ENCODE peak calls at places on chromosomes 3 and 15, in four cellular contexts. K, O, I and W are unnamed samples.

GRCh38 chr15:88604381-88604951 is 16.7 kb upstream of the AEN start:
- DNase-seq in O (no peak), K (no peak), I (no peak), W (no peak)

GRCh38 chr3:128062033-128062745 is 10.0 kb downstream of the SEC61A1 start:
- DNase-seq in O (no peak), K (no peak), I (no peak), W (no peak)

GRCh38 chr3:42101048-42101447 is 9.9 kb downstream of the TRAK1 start:
- DNase-seq in K (no peak), I (no peak), O (peak), W (no peak)

GRCh38 chr3:195086341-195086740 is 184.6 kb downstream of the XXYLT1 start:
- DNase-seq in I (no peak), O (peak), K (no peak), W (no peak)

GRCh38 chr15:90942354-90943120 is 7.5 kb downstream of the UNC45A start:
- DNase-seq in K (no peak), O (no peak), I (no peak), W (no peak)

GRCh38 chr3:17562845-17563244 is 179.6 kb downstream of the TBC1D5 start:
- DNase-seq in O (no peak), I (no peak), K (no peak), W (no peak)

GRCh38 chr15:62307551-62307950 is 142.5 kb upstream of the C2CD4B start:
- DNase-seq in O (no peak), K (no peak), I (no peak), W (no peak)

GRCh38 chr15:80231371-80231770 is 20.6 kb downstream of the CTXND1 start:
- DNase-seq in I (no peak), K (no peak), O (no peak), W (no peak)

GRCh38 chr15:78338756-78339155 is 1.4 kb upstream of the CRABP1 start:
- DNase-seq in O (no peak), I (no peak), K (no peak), W (no peak)

GRCh38 chr15:42032376-42033213 is 11.8 kb upstream of the PLA2G4E start:
- DNase-seq in K (no peak), I (no peak), O (no peak), W (no peak)

GRCh38 chr15:58537033-58537432 is 105.2 kb downstream of the LIPC start:
- DNase-seq in O (no peak), I (no peak), K (no peak), W (peak)

GRCh38 chr3:107704477-107704876 is 181.7 kb downstream of the BBX start:
- DNase-seq in O (no peak), I (no peak), K (no peak), W (no peak)

GRCh38 chr3:8755564-8756237 is 13.7 kb downstream of the OXTR start:
- DNase-seq in O (no peak), K (peak), I (no peak), W (no peak)

GRCh38 chr3:165954171-165954570 is 116.9 kb upstream of the BCHE start:
- DNase-seq in I (no peak), O (no peak), K (no peak), W (no peak)

GRCh38 chr3:21750831-21751391 is at the start of gene ZNF385D:
- DNase-seq in I (peak), K (peak), O (peak), W (no peak)

GRCh38 chr3:111173328-111173900 is 101.8 kb downstream of the NECTIN3 start:
- DNase-seq in K (no peak), I (no peak), O (no peak), W (no peak)

GRCh38 chr15:64845183-64845611 is 3.5 kb downstream of the PLEKHO2 start:
- DNase-seq in O (peak), K (no peak), I (no peak), W (no peak)

GRCh38 chr15:73952171-73952912 is 26.1 kb downstream of the LOXL1 start:
- DNase-seq in I (no peak), K (no peak), O (no peak), W (no peak)

GRCh38 chr3:13825317-13825590 is 54.6 kb downstream of the WNT7A start:
- DNase-seq in I (no peak), K (no peak), O (no peak), W (no peak)

GRCh38 chr3:182385356-182385755 is 407.9 kb upstream of the ATP11B start:
- DNase-seq in K (no peak), I (no peak), O (no peak), W (no peak)

GRCh38 chr15:78167227-78167888 is 18.2 kb downstream of the IDH3A start:
- DNase-seq in K (no peak), O (no peak), I (no peak), W (no peak)

GRCh38 chr3:54085936-54086335 is 36.4 kb upstream of the CACNA2D3 start:
- DNase-seq in O (no peak), K (no peak), I (no peak), W (no peak)

GRCh38 chr3:175410251-175410650 is 551.1 kb downstream of the NAALADL2 start:
- DNase-seq in K (no peak), O (no peak), I (no peak), W (no peak)

GRCh38 chr3:42014949-42015533 is 53.1 kb upstream of the ULK4 start:
- DNase-seq in O (peak), I (no peak), K (no peak), W (peak)

GRCh38 chr3:59573911-59574310 is 524.1 kb upstream of the CFAP20DC start:
- DNase-seq in K (no peak), O (peak), I (no peak), W (no peak)

GRCh38 chr15:40766906-40767837 is 2.6 kb upstream of the C15orf62 start:
- DNase-seq in O (no peak), K (no peak), I (no peak), W (no peak)

GRCh38 chr3:150829408-150829807 is 66.4 kb upstream of the SIAH2 start:
- DNase-seq in I (no peak), O (no peak), K (no peak), W (no peak)

GRCh38 chr3:61769266-61769665 is 207.9 kb downstream of the PTPRG start:
- DNase-seq in O (no peak), K (no peak), I (no peak), W (no peak)

GRCh38 chr3:17639257-17639656 is 103.2 kb downstream of the TBC1D5 start:
- DNase-seq in I (no peak), K (no peak), O (no peak), W (no peak)

GRCh38 chr15:20351448-20351961 is 190.1 kb downstream of the GOLGA6L6 start:
- DNase-seq in K (no peak), I (peak), O (no peak), W (peak)

GRCh38 chr3:123229145-123229544 is 27.4 kb downstream of the SEC22A start:
- DNase-seq in I (no peak), O (no peak), K (no peak), W (no peak)